ENCODE peak calls at places on chromosomes 16 and 17, in seven cellular contexts. One of them, this sample, is unnamed.
A peak's percentile ranks its signal among the peaks of the same experiment; 100 is the strongest.

GRCh38 chr16:50457423-50457822 is 88.6 kb upstream of the BRD7 start:
- DNase-seq in hepatocyte: no peak
- DNase-seq in upper lobe of left lung: no peak
- DNase-seq in upper lobe of right lung: peak; percentile 16
- DNase-seq in IMR-90: no peak
- DNase-seq in naive thymus-derived CD4-positive, alpha-beta T cell: no peak
- DNase-seq in transverse colon: no peak
- DNase-seq in this sample: no peak

GRCh38 chr17:37614823-37615222 is 5.6 kb upstream of the SYNRG start:
- DNase-seq in transverse colon: no peak
- DNase-seq in hepatocyte: no peak
- DNase-seq in IMR-90: no peak
- DNase-seq in upper lobe of right lung: no peak
- DNase-seq in naive thymus-derived CD4-positive, alpha-beta T cell: no peak
- DNase-seq in upper lobe of left lung: no peak
- DNase-seq in this sample: no peak

GRCh38 chr16:68229431-68230175 is 6.3 kb downstream of the ESRP2 start:
- DNase-seq in naive thymus-derived CD4-positive, alpha-beta T cell: peak; percentile 55
- DNase-seq in upper lobe of left lung: no peak
- DNase-seq in upper lobe of right lung: no peak
- DNase-seq in hepatocyte: peak; percentile 80
- DNase-seq in transverse colon: no peak
- DNase-seq in IMR-90: peak; percentile 65
- DNase-seq in this sample: peak; percentile 49

GRCh38 chr17:64385187-64386083 is 5.2 kb downstream of the PECAM1 start:
- DNase-seq in IMR-90: peak; percentile 88
- DNase-seq in upper lobe of left lung: peak; percentile 85
- DNase-seq in transverse colon: peak; percentile 48
- DNase-seq in hepatocyte: peak; percentile 69
- DNase-seq in upper lobe of right lung: peak; percentile 60
- DNase-seq in naive thymus-derived CD4-positive, alpha-beta T cell: no peak
- DNase-seq in this sample: no peak

GRCh38 chr17:1008008-1008761 is 11.3 kb downstream of the TIMM22 start:
- DNase-seq in IMR-90: no peak
- DNase-seq in hepatocyte: no peak
- DNase-seq in transverse colon: no peak
- DNase-seq in upper lobe of right lung: no peak
- DNase-seq in naive thymus-derived CD4-positive, alpha-beta T cell: no peak
- DNase-seq in upper lobe of left lung: no peak
- DNase-seq in this sample: no peak

GRCh38 chr16:2270588-2271470 is 2.9 kb upstream of the RNPS1 start:
- DNase-seq in IMR-90: no peak
- DNase-seq in hepatocyte: no peak
- DNase-seq in transverse colon: no peak
- DNase-seq in naive thymus-derived CD4-positive, alpha-beta T cell: no peak
- DNase-seq in upper lobe of right lung: peak; percentile 79
- DNase-seq in upper lobe of left lung: no peak
- DNase-seq in this sample: no peak

GRCh38 chr17:67452681-67453554 is 75.8 kb downstream of the PITPNC1 start:
- DNase-seq in upper lobe of left lung: no peak
- DNase-seq in upper lobe of right lung: peak; percentile 16
- DNase-seq in naive thymus-derived CD4-positive, alpha-beta T cell: peak; percentile 85
- DNase-seq in IMR-90: no peak
- DNase-seq in transverse colon: no peak
- DNase-seq in hepatocyte: no peak
- DNase-seq in this sample: peak; percentile 66

GRCh38 chr16:26983426-26983825 is 83.3 kb upstream of the C16orf82 start:
- DNase-seq in hepatocyte: no peak
- DNase-seq in naive thymus-derived CD4-positive, alpha-beta T cell: no peak
- DNase-seq in IMR-90: peak; percentile 62
- DNase-seq in upper lobe of left lung: no peak
- DNase-seq in transverse colon: no peak
- DNase-seq in upper lobe of right lung: no peak
- DNase-seq in this sample: no peak

DNA sequence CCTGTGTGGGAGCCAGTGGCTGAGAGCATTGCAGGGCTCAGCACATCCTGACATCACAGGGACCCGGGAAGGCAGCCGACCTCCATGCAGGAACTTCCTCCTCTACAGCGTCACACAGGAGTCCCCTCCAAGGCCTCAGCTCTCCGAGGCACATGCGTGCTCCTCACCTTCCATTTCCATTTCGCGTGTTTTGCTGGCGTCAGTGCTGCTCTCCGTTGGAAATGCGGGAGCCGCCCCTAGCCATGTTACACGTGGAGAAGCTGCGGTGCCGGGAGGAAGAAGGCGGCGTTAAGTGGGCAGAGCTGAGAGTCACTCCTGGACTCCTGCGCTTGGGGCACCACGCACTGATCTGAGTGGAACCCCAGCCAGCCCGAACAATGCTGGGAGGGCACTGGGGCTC is 25.2 kb upstream of the CRISPLD2 start:
- DNase-seq in naive thymus-derived CD4-positive, alpha-beta T cell: no peak
- DNase-seq in IMR-90: peak; percentile 19
- DNase-seq in upper lobe of right lung: no peak
- DNase-seq in upper lobe of left lung: no peak
- DNase-seq in hepatocyte: no peak
- DNase-seq in transverse colon: no peak
- DNase-seq in this sample: no peak
- H3K4me3 ChIP-seq in naive thymus-derived CD4-positive, alpha-beta T cell: no peak overlapping the region
- H3K4me3 ChIP-seq in IMR-90: no peak overlapping the region
- H3K4me3 ChIP-seq in upper lobe of right lung: no peak overlapping the region
- H3K4me3 ChIP-seq in upper lobe of left lung: no peak overlapping the region
- H3K4me3 ChIP-seq in hepatocyte: no peak overlapping the region
- H3K4me3 ChIP-seq in transverse colon: no peak overlapping the region
- H3K4me3 ChIP-seq in this sample: no peak overlapping the region

DNA sequence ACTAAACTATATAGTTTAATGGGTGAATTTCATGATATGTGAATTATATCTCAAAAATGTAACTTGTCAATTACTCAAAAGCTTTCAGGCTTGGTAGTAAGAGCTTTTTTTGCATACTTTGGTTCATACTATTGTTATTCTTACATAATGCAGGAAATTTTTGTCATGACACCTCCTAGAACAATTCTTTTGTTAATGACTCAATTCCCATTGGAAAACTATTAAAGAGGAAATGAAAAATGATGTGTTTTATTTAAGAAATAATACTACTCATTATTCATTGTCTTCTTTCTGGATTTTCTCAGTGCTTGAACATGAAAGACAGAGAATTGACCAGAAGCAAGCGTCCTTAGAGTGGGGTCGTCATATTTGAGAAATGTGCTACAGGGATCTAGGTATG is 196.4 kb upstream of the KCNJ16 start:
- DNase-seq in naive thymus-derived CD4-positive, alpha-beta T cell: no peak
- DNase-seq in hepatocyte: no peak
- DNase-seq in upper lobe of left lung: no peak
- DNase-seq in transverse colon: no peak
- DNase-seq in upper lobe of right lung: no peak
- DNase-seq in IMR-90: no peak
- DNase-seq in this sample: no peak
- H3K27ac ChIP-seq in naive thymus-derived CD4-positive, alpha-beta T cell: no peak overlapping the region
- H3K27ac ChIP-seq in hepatocyte: no peak overlapping the region
- H3K27ac ChIP-seq in upper lobe of left lung: no peak overlapping the region
- H3K27ac ChIP-seq in transverse colon: no peak overlapping the region
- H3K27ac ChIP-seq in upper lobe of right lung: no peak overlapping the region
- H3K27ac ChIP-seq in IMR-90: no peak overlapping the region
- H3K27ac ChIP-seq in this sample: no peak overlapping the region

GRCh38 chr16:10552998-10553491 is 27.4 kb downstream of the EMP2 start:
- DNase-seq in hepatocyte: no peak
- DNase-seq in upper lobe of left lung: peak; percentile 60
- DNase-seq in IMR-90: no peak
- DNase-seq in transverse colon: peak; percentile 41
- DNase-seq in upper lobe of right lung: peak; percentile 68
- DNase-seq in naive thymus-derived CD4-positive, alpha-beta T cell: peak; percentile 42
- DNase-seq in this sample: no peak
- H3K4me3 ChIP-seq in hepatocyte: no peak overlapping the region
- H3K4me3 ChIP-seq in upper lobe of left lung: peak overlapping the region; percentile 15
- H3K4me3 ChIP-seq in IMR-90: no peak overlapping the region
- H3K4me3 ChIP-seq in transverse colon: no peak overlapping the region
- H3K4me3 ChIP-seq in upper lobe of right lung: peak overlapping the region; percentile 25
- H3K4me3 ChIP-seq in naive thymus-derived CD4-positive, alpha-beta T cell: peak overlapping the region; percentile 52
- H3K4me3 ChIP-seq in this sample: no peak overlapping the region

GRCh38 chr17:19915579-19915978 is 47.8 kb upstream of the ULK2 start:
- DNase-seq in transverse colon: no peak
- DNase-seq in naive thymus-derived CD4-positive, alpha-beta T cell: no peak
- DNase-seq in upper lobe of left lung: no peak
- DNase-seq in hepatocyte: no peak
- DNase-seq in upper lobe of right lung: no peak
- DNase-seq in IMR-90: no peak
- DNase-seq in this sample: no peak

GRCh38 chr17:19905514-19905913 is 37.8 kb upstream of the ULK2 start:
- DNase-seq in IMR-90: no peak
- DNase-seq in upper lobe of left lung: no peak
- DNase-seq in naive thymus-derived CD4-positive, alpha-beta T cell: no peak
- DNase-seq in transverse colon: no peak
- DNase-seq in hepatocyte: no peak
- DNase-seq in upper lobe of right lung: no peak
- DNase-seq in this sample: no peak

DNA sequence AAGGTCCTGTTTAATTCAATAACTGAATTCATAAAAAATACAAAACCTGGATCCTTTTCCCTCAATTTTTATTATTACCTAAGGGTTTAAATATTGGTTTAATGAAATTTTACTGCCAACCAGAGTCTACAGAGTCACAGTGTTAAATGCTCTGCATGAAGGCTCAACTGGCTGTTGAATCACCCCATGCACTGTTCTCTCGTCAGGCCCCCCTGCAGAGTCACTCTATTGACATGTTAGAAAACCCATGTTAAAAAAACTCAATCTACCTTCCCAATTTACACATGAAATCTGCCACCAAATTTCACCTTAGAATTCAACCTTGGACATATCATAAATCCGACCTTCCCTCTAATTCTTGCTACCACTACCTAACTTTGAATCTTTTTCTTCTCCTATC is 43.3 kb upstream of the ULK2 start:
- DNase-seq in naive thymus-derived CD4-positive, alpha-beta T cell: no peak
- DNase-seq in upper lobe of left lung: no peak
- DNase-seq in IMR-90: no peak
- DNase-seq in upper lobe of right lung: no peak
- DNase-seq in transverse colon: no peak
- DNase-seq in hepatocyte: no peak
- DNase-seq in this sample: no peak
- H3K27ac ChIP-seq in naive thymus-derived CD4-positive, alpha-beta T cell: no peak overlapping the region
- H3K27ac ChIP-seq in upper lobe of left lung: no peak overlapping the region
- H3K27ac ChIP-seq in IMR-90: no peak overlapping the region
- H3K27ac ChIP-seq in upper lobe of right lung: no peak overlapping the region
- H3K27ac ChIP-seq in transverse colon: no peak overlapping the region
- H3K27ac ChIP-seq in hepatocyte: no peak overlapping the region
- H3K27ac ChIP-seq in this sample: no peak overlapping the region

DNA sequence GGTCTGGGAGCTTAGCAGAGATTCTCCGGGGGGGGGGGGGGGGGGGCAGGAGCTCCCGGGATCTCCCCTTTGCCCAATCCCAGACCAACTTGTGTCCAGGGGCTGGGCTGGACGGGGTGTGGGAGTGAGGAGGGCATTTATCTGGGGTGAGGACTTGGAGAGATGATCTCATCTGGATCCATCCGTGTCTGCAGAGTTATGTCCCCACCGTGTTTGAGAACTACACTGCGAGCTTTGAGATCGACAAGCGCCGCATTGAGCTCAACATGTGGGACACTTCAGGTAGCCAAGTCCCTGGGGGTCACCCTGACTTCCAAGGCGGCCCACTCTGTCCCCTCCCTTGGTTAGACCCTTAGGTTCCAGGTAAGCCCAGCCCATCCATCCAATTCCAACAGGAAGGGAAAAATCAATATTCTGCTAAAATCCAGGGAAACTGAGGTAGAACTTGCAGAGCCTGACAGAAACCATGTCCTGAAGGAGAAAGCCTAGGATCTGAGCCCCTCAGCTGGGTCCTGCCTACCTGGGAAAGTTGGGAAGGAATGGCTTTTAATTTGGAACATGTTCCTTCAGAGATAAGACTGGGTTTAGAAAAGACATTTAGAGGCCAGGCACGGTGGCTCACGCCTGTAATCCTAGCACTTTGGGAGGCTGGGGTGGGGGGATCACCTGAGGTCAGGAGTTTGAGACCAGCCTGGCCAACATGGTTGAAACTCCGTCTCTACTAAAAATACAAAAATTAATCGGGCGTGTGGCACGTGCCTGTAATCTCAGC is 921 bp downstream of the RND2 start:
- DNase-seq in naive thymus-derived CD4-positive, alpha-beta T cell: no peak
- DNase-seq in transverse colon: no peak
- DNase-seq in IMR-90: no peak
- DNase-seq in hepatocyte: no peak
- DNase-seq in upper lobe of right lung: no peak
- DNase-seq in upper lobe of left lung: no peak
- DNase-seq in this sample: no peak
- H3K4me3 ChIP-seq in naive thymus-derived CD4-positive, alpha-beta T cell: no peak overlapping the region
- H3K4me3 ChIP-seq in transverse colon: no peak overlapping the region
- H3K4me3 ChIP-seq in IMR-90: no peak overlapping the region
- H3K4me3 ChIP-seq in hepatocyte: no peak overlapping the region
- H3K4me3 ChIP-seq in upper lobe of right lung: no peak overlapping the region
- H3K4me3 ChIP-seq in upper lobe of left lung: no peak overlapping the region
- H3K4me3 ChIP-seq in this sample: no peak overlapping the region

This sample was measured in small intestine.